ENCODE peak calls at places on chromosomes 5 and 9, in six cellular contexts. V is adrenal gland, H is lung, X is PC-9, T is HCT116, L is right atrium auricular region. F is an unnamed sample.

GRCh38 chr5:3709058-3709723 is 113.6 kb downstream of the IRX1 start:
- DNase-seq in H (no peak), V (no peak), T (no peak), L (no peak), X (no peak), F (no peak)

GRCh38 chr5:34609951-34610431 is 46.1 kb upstream of the RAI14 start:
- DNase-seq in L (no peak), V (no peak), H (no peak), X (peak; percentile 47), T (no peak), F (no peak)

GRCh38 chr5:173786296-173787187 is 101.6 kb upstream of the CPEB4 start:
- DNase-seq in V (no peak), H (no peak), L (no peak), T (no peak), X (no peak), F (no peak)

GRCh38 chr5:144774247-144774646 is 603.6 kb downstream of the KCTD16 start:
- DNase-seq in T (no peak), X (no peak), V (no peak), H (no peak), L (no peak), F (no peak)

GRCh38 chr9:35891649-35892048 is 14.4 kb upstream of the HRCT1 start:
- DNase-seq in T (no peak), X (no peak), H (no peak), V (no peak), L (no peak), F (no peak)

GRCh38 chr9:115672477-115673316 is 480.9 kb upstream of the PAPPA start:
- DNase-seq in V (no peak), H (no peak), T (no peak), L (no peak), X (peak; percentile 69), F (peak; percentile 53)

GRCh38 chr5:52989025-52989780 is at the start of gene ITGA2:
- DNase-seq in H (peak; percentile 66), X (peak; percentile 70), T (peak; percentile 36), L (no peak), V (peak; percentile 62), F (no peak)

GRCh38 chr5:42397267-42397666 is 26.0 kb upstream of the GHR start:
- DNase-seq in L (no peak), H (no peak), V (no peak), T (no peak), X (no peak), F (no peak)

GRCh38 chr5:14922456-14922855 is 50.9 kb upstream of the ANKH start:
- DNase-seq in L (no peak), X (no peak), V (no peak), T (no peak), H (no peak), F (no peak)

GRCh38 chr9:138010274-138010800 is 132.8 kb downstream of the CACNA1B start:
- DNase-seq in X (no peak), T (no peak), V (peak; percentile 9), L (peak; percentile 40), H (peak; percentile 26), F (no peak)

GRCh38 chr9:2727966-2728613 is 10.8 kb downstream of the KCNV2 start:
- DNase-seq in L (no peak), T (peak; percentile 4), V (peak; percentile 53), H (no peak), X (no peak), F (no peak)

GRCh38 chr5:117486879-117487391 is 912.3 kb upstream of the SEMA6A start:
- DNase-seq in X (peak; percentile 10), H (no peak), L (no peak), T (peak; percentile 43), V (no peak), F (no peak)

GRCh38 chr5:73158313-73158712 is 14.7 kb upstream of the TMEM174 start:
- DNase-seq in X (no peak), L (no peak), V (no peak), T (no peak), H (no peak), F (no peak)

GRCh38 chr5:73160239-73160671 is 12.7 kb upstream of the TMEM174 start:
- DNase-seq in T (no peak), X (no peak), H (no peak), L (no peak), V (no peak), F (no peak)

GRCh38 chr5:73154607-73155006 is 18.4 kb upstream of the TMEM174 start:
- DNase-seq in V (no peak), L (no peak), H (no peak), T (no peak), X (no peak), F (no peak)

GRCh38 chr5:73155541-73156222 is 17.3 kb upstream of the TMEM174 start:
- DNase-seq in X (no peak), L (no peak), H (no peak), V (no peak), T (no peak), F (no peak)

DNA sequence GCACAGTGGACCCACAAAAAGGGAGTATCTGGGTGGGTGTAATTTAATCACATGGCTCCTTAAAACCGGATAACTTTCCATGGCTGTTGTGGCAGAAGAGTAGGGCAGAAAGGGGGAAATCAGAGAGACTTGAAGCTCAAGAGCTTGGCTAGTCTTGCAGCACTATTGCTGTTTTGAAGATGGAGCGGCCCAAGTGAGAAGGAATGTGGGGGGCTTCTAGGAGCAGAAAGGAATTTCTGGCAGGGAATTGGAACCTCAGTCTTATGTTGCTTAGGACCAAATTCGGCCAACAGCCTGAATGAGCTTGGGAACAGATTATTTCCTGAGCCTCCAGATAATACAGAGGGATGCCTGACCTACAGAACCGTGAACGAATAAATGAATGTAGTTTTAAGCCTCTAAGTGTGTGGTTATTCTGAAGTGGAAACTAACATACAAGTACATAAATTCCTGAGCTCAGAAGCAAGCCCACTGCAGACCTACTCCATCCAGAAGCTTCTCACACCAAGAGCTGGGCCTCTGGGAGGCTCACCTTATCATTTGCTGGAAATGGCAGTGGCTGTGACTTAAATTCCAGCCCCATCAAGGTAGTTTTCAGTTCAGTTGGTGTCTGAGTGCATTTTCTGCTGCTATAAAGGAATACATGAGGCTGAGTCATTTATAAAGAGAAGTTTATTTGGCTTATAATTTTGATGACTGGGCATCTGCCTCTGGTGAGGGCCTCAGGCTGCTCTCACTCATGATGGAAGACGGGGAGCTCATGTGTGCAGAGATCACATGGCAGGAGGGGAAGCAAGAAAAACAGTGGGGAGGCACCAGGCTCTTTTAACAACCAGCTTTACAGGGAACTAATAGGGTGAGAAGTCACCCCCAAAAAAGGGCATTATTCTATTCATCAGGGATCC is 15.3 kb upstream of the TMEM174 start:
- DNase-seq in T (no peak), L (no peak), V (no peak), X (no peak), H (no peak), F (no peak)
- H3K27me3 ChIP-seq in T (no peaks in the 10 kb centered on the region), L (no peaks in the 10 kb centered on the region), V (peaks cover 5% of the 10 kb centered on the region), X (no peaks in the 10 kb centered on the region), H (no peaks in the 10 kb centered on the region), F (no peaks in the 10 kb centered on the region)

GRCh38 chr9:24841993-24842392 is 296.3 kb upstream of the IZUMO3 start:
- DNase-seq in V (no peak), X (no peak), L (no peak), T (no peak), H (no peak), F (no peak)
- TF ChIP-seq CTCF in V (no peak), X (no peak), L (no peak), T (no peak), H (no peak), F (no peak)

DNA sequence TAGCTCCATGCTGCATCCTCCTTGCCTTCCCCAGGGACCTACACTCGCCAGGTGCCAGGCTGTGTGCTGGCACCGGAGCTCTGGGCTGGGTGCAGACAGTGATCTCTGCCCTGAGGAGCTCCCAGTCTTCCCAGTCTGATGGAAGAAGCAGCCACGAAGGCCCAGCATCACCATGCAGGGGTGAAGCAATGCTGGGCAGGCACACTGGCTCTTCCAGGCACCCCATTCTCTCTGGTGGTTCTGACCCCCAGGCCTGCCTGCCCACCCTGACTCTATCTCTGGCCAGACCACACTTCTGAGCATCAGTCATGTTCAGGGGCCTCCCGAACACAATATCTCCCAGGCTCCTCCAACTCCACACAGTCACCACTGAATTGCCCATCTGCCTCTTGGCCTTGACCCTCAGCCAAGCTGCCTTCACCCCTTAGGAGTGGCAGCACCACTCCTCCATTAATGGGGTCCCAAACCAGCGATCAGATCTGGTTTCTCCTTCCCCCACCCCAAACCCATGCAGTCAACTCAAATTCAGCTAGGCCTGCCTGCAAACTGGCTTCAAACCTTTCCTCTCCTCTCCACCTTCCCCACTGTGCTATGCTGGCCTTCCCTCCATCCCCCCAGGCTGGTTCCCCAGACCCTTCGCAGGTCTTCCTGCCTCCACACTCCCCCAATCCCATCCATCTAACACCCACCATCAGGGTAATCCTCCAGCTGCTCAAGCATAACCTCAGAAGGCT is 102.7 kb upstream of the MVB12B start:
- DNase-seq in T (no peak), V (no peak), L (no peak), X (no peak), H (peak; percentile 13), F (no peak)
- H3K27me3 ChIP-seq in T (peaks cover 3% of the 10 kb centered on the region), V (peaks cover 27% of the 10 kb centered on the region), L (no peaks in the 10 kb centered on the region), X (peaks cover 94% of the 10 kb centered on the region), H (no peaks in the 10 kb centered on the region), F (peaks cover 38% of the 10 kb centered on the region)

DNA sequence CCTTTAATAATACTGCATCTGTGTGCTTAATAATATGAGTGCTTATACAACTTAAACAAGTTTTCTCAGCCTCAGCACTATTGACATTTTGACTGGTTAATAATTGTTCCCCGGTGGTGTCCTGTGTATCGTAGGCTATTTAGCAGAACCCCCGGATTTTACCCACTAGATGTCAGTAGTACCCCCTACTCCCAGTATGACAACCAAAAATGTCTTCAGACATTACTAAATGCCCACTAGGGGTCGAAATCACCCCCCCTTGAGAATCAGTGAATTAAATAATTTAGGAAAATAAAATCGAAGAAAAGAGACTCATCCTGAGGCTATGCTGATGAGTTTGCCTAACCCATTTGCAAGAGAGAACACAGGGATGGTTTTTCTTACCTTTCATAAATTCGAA is 166.3 kb downstream of the ATP10B start:
- DNase-seq in V (no peak), T (no peak), L (no peak), X (no peak), H (no peak), F (no peak)
- TF ChIP-seq CTCF in V (peak; percentile 25), T (peak; percentile 49), L (peak; percentile 47), X (no peak), H (no peak), F (no peak)

GRCh38 chr9:96126321-96126881 is 175.6 kb downstream of the HSD17B3 start:
- DNase-seq in L (no peak), X (no peak), T (no peak), H (no peak), V (no peak), F (no peak)
- H3K27me3 ChIP-seq in L (no peaks in the 10 kb centered on the region), X (peaks cover 59% of the 10 kb centered on the region), T (no peaks in the 10 kb centered on the region), H (no peaks in the 10 kb centered on the region), V (no peaks in the 10 kb centered on the region), F (peaks cover 3% of the 10 kb centered on the region)

GRCh38 chr9:91243029-91243428 is 118.7 kb downstream of the AUH start:
- DNase-seq in H (no peak), L (no peak), T (no peak), X (no peak), V (no peak), F (no peak)
- TF ChIP-seq CTCF in H (no peak), L (no peak), T (no peak), X (no peak), V (no peak), F (no peak)

F was measured in keratinocyte.